ENCODE peak calls at places on chromosomes 7 and 10, in four cellular contexts. V is CD8-positive, alpha-beta T cell; F is Peyer's patch; D is right atrium auricular region. Z is an unnamed sample. For H3K4me1, the result is how much of the 10 kb centered on the place peaks cover.

GRCh38 chr7:117098457-117098856 is 145.2 kb downstream of the ST7 start:
- DNase-seq in V (no peak), F (no peak), D (no peak), Z (no peak)

GRCh38 chr10:91880310-91880709 is 29.0 kb downstream of the FGFBP3 start:
- DNase-seq in V (no peak), F (no peak), D (no peak), Z (peak)

GRCh38 chr7:77482015-77482414 is 55.1 kb upstream of the PTPN12 start:
- DNase-seq in V (no peak), F (no peak), D (no peak), Z (no peak)

GRCh38 chr7:21507627-21508343 is 35.1 kb upstream of the DNAH11 start:
- DNase-seq in V (no peak), F (peak), D (no peak), Z (no peak)

GRCh38 chr10:73899401-73899780 is 11.5 kb upstream of the PLAU start:
- DNase-seq in V (no peak), F (no peak), D (no peak), Z (no peak)

GRCh38 chr10:120891367-120891766 is 40.2 kb downstream of the WDR11 start:
- DNase-seq in V (no peak), F (no peak), D (no peak), Z (no peak)

GRCh38 chr10:46299531-46300366 is 13.0 kb downstream of the ANTXRL start:
- DNase-seq in V (no peak), F (peak), D (peak), Z (no peak)

GRCh38 chr7:87628780-87629569 is 777 bp downstream of the RUNDC3B start:
- DNase-seq in V (peak), F (peak), D (no peak), Z (no peak)

GRCh38 chr10:118596426-118597124 is 1.1 kb upstream of the PRLHR start:
- DNase-seq in V (no peak), F (no peak), D (no peak), Z (no peak)

GRCh38 chr7:41648506-41648905 is 54.4 kb downstream of the INHBA start:
- DNase-seq in V (no peak), F (no peak), D (no peak), Z (no peak)

GRCh38 chr10:29387269-29387668 is 98.4 kb downstream of the LYZL1 start:
- DNase-seq in V (no peak), F (no peak), D (no peak), Z (no peak)

GRCh38 chr7:116218051-116218645 is 7.8 kb downstream of the TES start:
- DNase-seq in V (no peak), F (no peak), D (no peak), Z (no peak)

GRCh38 chr10:127649642-127650041 is 87.3 kb upstream of the FOXI2 start:
- DNase-seq in V (no peak), F (no peak), D (no peak), Z (no peak)

GRCh38 chr7:149126662-149127321 is 668 bp upstream of the ZNF425 start:
- DNase-seq in V (no peak), F (peak), D (no peak), Z (peak)

GRCh38 chr10:48608926-48609325 is 4.1 kb upstream of the ARHGAP22 start:
- DNase-seq in V (no peak), F (no peak), D (no peak), Z (no peak)

GRCh38 chr10:10989669-10990068 is 28.0 kb upstream of the CELF2 start:
- DNase-seq in V (no peak), F (no peak), D (no peak), Z (no peak)

GRCh38 chr10:49841615-49842180 is 79.6 kb upstream of the OGDHL start:
- DNase-seq in V (no peak), F (no peak), D (no peak), Z (no peak)

GRCh38 chr7:128939075-128939860 is 1.5 kb downstream of the IRF5 start:
- DNase-seq in V (no peak), F (peak), D (peak), Z (no peak)

GRCh38 chr10:42476101-42476500 is 162.3 kb downstream of the ZNF33B start:
- DNase-seq in V (no peak), F (no peak), D (no peak), Z (no peak)

GRCh38 chr10:71779641-71780040 is 6.3 kb upstream of the VSIR start:
- DNase-seq in V (no peak), F (no peak), D (no peak), Z (no peak)

GRCh38 chr10:125071008-125071407 is 89.4 kb downstream of the CTBP2 start:
- DNase-seq in V (no peak), F (no peak), D (no peak), Z (no peak)

GRCh38 chr10:91198781-91199180 is 21.7 kb upstream of the PCGF5 start:
- DNase-seq in V (no peak), F (no peak), D (no peak), Z (no peak)

GRCh38 chr7:1940863-1941262 is 270.8 kb downstream of the ELFN1 start:
- DNase-seq in V (no peak), F (peak), D (no peak), Z (no peak)

GRCh38 chr7:1938788-1939433 is 268.8 kb downstream of the ELFN1 start:
- DNase-seq in V (no peak), F (peak), D (no peak), Z (no peak)

GRCh38 chr7:1939434-1940401 is 269.6 kb downstream of the ELFN1 start:
- DNase-seq in V (no peak), F (peak), D (no peak), Z (no peak)

GRCh38 chr7:1941464-1942025 is 271.5 kb downstream of the ELFN1 start:
- DNase-seq in V (no peak), F (no peak), D (no peak), Z (no peak)

DNA sequence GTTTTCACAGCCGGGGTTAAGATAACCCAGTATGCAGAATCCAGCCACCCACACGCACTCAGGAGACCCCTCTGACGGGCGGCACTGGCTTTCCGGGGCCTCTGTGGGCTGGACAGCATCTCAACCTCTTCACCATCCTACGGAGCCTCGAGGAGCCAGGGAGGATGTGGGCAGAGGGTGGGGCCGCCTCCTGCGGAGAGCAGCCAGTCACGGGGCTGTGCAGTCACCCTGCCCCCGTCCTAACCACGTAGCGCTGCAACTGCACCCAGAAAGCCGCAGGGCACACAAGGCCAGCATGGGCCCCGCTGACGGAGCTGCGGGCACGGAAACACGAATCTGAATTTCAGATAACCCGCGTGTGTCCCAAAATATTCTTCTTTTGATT is 270.3 kb downstream of the ELFN1 start:
- DNase-seq in V (peak), F (peak), D (peak), Z (peak)
- H3K4me1 ChIP-seq in V (half or more), F (under half), D (under half), Z (under half)

GRCh38 chr10:61993676-61994401 is 92.3 kb downstream of the ARID5B start:
- DNase-seq in V (no peak), F (no peak), D (no peak), Z (no peak)

GRCh38 chr10:61992683-61993629 is 91.5 kb downstream of the ARID5B start:
- DNase-seq in V (peak), F (peak), D (peak), Z (peak)

GRCh38 chr10:61990761-61991135 is 89.2 kb downstream of the ARID5B start:
- DNase-seq in V (no peak), F (no peak), D (no peak), Z (no peak)

GRCh38 chr10:61989995-61990760 is 88.7 kb downstream of the ARID5B start:
- DNase-seq in V (no peak), F (no peak), D (no peak), Z (no peak)

DNA sequence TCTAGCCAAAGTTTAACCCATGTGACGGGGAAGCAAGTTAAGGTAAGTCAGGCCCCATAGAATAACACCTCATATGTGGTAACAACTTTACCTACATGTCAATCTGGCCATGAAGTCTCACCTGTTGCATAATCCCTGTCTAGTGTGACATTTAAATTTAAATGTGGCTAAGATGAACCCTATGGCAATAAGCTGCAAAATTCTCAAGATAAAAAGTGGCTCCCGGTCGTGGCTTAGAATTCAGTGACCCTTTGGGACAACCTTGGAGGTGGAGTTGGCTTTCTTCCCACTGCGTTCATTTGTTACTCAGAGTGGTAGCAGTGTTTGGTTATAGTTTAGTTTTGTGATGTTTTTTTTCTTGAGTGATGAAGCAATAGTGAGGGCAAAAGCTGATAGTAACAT is 90.6 kb downstream of the ARID5B start:
- DNase-seq in V (no peak), F (no peak), D (no peak), Z (no peak)
- H3K4me1 ChIP-seq in V (under half), F (under half), D (under half), Z (half or more)

GRCh38 chr7:27260211-27260610 is 17.6 kb downstream of the EVX1 start:
- DNase-seq in V (no peak), F (no peak), D (no peak), Z (no peak)
- H3K4me1 ChIP-seq in V (under half), F (under half), D (under half), Z (under half)

DNA sequence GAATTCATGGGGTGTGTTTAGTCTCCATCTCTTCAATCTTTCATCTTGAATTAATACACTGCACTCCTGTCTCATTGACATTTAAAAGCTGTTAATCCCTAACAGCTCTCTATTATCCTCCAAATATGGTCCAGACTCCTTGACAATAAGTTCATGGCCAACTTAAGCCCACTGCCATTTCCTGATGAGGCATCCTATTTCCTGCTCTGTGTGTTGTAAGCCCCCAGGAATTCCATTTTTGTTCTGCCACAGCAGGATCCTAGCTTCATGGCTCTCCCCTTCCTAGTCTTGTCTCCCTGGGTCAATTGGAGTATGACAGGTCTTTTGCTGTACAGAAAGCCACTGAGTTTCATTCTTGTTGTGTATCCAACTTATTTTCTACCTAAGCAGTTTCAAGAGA is 218.8 kb downstream of the OTUD1 start:
- DNase-seq in V (no peak), F (no peak), D (no peak), Z (no peak)
- H3K4me1 ChIP-seq in V (under half), F (under half), D (under half), Z (under half)

GRCh38 chr10:22615819-22616499 is 98.4 kb downstream of the PIP4K2A start:
- DNase-seq in V (no peak), F (peak), D (no peak), Z (no peak)
- H3K4me1 ChIP-seq in V (half or more), F (under half), D (half or more), Z (under half)

DNA sequence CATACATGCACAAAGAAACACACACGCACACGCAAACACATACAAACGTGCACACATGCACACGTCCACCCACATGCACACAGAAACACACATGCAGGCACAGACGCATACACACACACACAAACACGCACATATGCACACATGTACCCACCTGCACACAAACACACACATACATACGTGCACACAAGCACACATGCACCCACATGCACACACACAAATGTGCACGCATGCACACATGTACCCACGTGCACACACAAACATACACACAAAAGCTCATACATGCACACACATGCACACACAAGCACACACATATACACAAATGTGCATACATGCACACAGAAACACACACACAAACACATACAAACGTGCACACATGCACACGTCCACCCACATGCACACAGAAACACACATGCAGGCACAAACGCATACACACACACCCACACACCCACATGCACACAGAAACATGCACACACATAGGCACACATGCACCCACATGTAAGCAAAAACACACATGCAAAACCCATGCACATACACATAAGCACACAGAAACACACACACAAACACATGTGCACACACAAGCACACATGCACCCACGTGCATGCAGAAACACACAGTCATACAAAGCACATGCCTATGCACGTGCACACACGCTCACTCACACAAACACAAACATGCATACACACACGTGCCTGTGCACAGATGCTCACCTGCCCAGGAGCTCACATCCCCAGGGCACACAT is 44.8 kb downstream of the FOXL3 start:
- DNase-seq in V (no peak), F (no peak), D (no peak), Z (no peak)
- H3K4me1 ChIP-seq in V (under half), F (under half), D (under half), Z (under half)